ENCODE peak calls at places on chromosomes 13 and 19, in six cellular contexts. G is spleen, Y is fibroblast of lung, K is fibroblast of the aortic adventitia, V is tibial nerve, D is endothelial cell. W is an unnamed sample.

GRCh38 chr13:110944121-110944967 is 29.5 kb upstream of the ANKRD10 start:
- DNase-seq in K (peak), D (peak), V (no peak), Y (peak), G (no peak), W (no peak)

GRCh38 chr19:2782357-2782935 is 627 bp downstream of the SGTA start:
- DNase-seq in D (no peak), Y (no peak), K (no peak), V (no peak), G (no peak), W (no peak)

GRCh38 chr19:31113250-31113685 is 236.0 kb downstream of the TSHZ3 start:
- DNase-seq in D (no peak), G (no peak), V (no peak), Y (peak), K (peak), W (no peak)

GRCh38 chr13:60134376-60134775 is 29.4 kb downstream of the DIAPH3 start:
- DNase-seq in G (no peak), D (no peak), Y (no peak), V (no peak), K (peak), W (no peak)

GRCh38 chr19:52665529-52665928 is 27.4 kb upstream of the ZNF83 start:
- DNase-seq in Y (peak), D (no peak), V (no peak), G (no peak), K (no peak), W (no peak)

GRCh38 chr19:38263696-38264485 is 482 bp upstream of the SPINT2 start:
- DNase-seq in G (no peak), K (peak), V (no peak), Y (peak), D (no peak), W (no peak)

GRCh38 chr19:4636151-4636717 is 3.1 kb upstream of the TNFAIP8L1 start:
- DNase-seq in D (peak), G (peak), Y (peak), V (peak), K (peak), W (peak)

GRCh38 chr19:18029617-18030338 is 21.8 kb downstream of the ARRDC2 start:
- DNase-seq in Y (no peak), V (no peak), D (no peak), G (no peak), K (no peak), W (no peak)

GRCh38 chr13:107203146-107203847 is 635.4 kb upstream of the ARGLU1 start:
- DNase-seq in G (no peak), V (no peak), Y (peak), K (peak), D (peak), W (no peak)

GRCh38 chr13:110277357-110277950 is 29.5 kb downstream of the COL4A1 start:
- DNase-seq in G (no peak), Y (no peak), V (no peak), D (no peak), K (no peak), W (peak)

GRCh38 chr13:99481357-99481756 is 19.9 kb upstream of the TM9SF2 start:
- DNase-seq in D (no peak), Y (no peak), K (no peak), V (no peak), G (no peak), W (no peak)

GRCh38 chr13:24671367-24672117 is 8.7 kb upstream of the ATP12A start:
- DNase-seq in K (peak), V (peak), D (peak), Y (peak), G (no peak), W (no peak)

GRCh38 chr19:38839816-38840582 is 8.4 kb upstream of the ECH1 start:
- DNase-seq in D (no peak), V (no peak), G (no peak), Y (peak), K (no peak), W (no peak)

GRCh38 chr19:21848706-21849105 is 12.7 kb upstream of the ZNF43 start:
- DNase-seq in V (no peak), K (no peak), G (no peak), D (no peak), Y (peak), W (no peak)

GRCh38 chr19:4602173-4602788 is 37.0 kb upstream of the TNFAIP8L1 start:
- DNase-seq in Y (no peak), K (no peak), G (no peak), V (no peak), D (no peak), W (no peak)

GRCh38 chr13:29161653-29162052 is 341.5 kb downstream of the MTUS2 start:
- DNase-seq in Y (no peak), G (no peak), V (no peak), K (no peak), D (no peak), W (no peak)

GRCh38 chr19:1172353-1173159 is 1.5 kb downstream of the SBNO2 start:
- DNase-seq in K (peak), G (peak), Y (peak), V (peak), D (peak), W (no peak)

GRCh38 chr19:41018736-41019290 is 27.7 kb downstream of the CYP2B6 start:
- DNase-seq in K (no peak), D (no peak), V (no peak), Y (no peak), G (no peak), W (no peak)

GRCh38 chr19:38115264-38115802 is 108.7 kb downstream of the DPF1 start:
- DNase-seq in G (no peak), Y (no peak), K (no peak), D (no peak), V (no peak), W (no peak)

GRCh38 chr13:27967736-27968315 is 1.3 kb downstream of the CDX2 start:
- DNase-seq in K (no peak), V (no peak), Y (no peak), G (no peak), D (no peak), W (peak)

GRCh38 chr13:56752630-56753029 is 388.1 kb upstream of the PRR20A start:
- DNase-seq in V (no peak), G (no peak), K (no peak), D (no peak), Y (no peak), W (no peak)

GRCh38 chr13:73025212-73026012 is 33.4 kb upstream of the KLF5 start:
- DNase-seq in K (peak), D (no peak), G (no peak), Y (peak), V (no peak), W (no peak)

GRCh38 chr13:48864100-48864499 is 111.6 kb upstream of the FNDC3A start:
- DNase-seq in G (no peak), D (no peak), K (no peak), V (no peak), Y (no peak), W (no peak)

GRCh38 chr13:34086281-34086680 is 268.3 kb downstream of the RFC3 start:
- DNase-seq in D (no peak), K (no peak), G (no peak), Y (no peak), V (no peak), W (no peak)

GRCh38 chr13:81874253-81874652 is 1533.3 kb upstream of the SPRY2 start:
- DNase-seq in K (no peak), G (no peak), D (no peak), Y (no peak), V (no peak), W (no peak)

GRCh38 chr19:35774274-35775045 is 904 bp upstream of the ARHGAP33 start:
- DNase-seq in Y (no peak), D (no peak), K (peak), G (no peak), V (no peak), W (no peak)

GRCh38 chr19:45765365-45766292 is 3.4 kb downstream of the SIX5 start:
- DNase-seq in Y (no peak), G (no peak), V (no peak), D (no peak), K (no peak), W (no peak)

GRCh38 chr13:27541386-27541785 is 78.9 kb downstream of the LNX2 start:
- DNase-seq in K (no peak), Y (peak), D (no peak), V (no peak), G (no peak), W (no peak)

GRCh38 chr13:111493468-111493867 is 173.0 kb downstream of the TEX29 start:
- DNase-seq in D (no peak), K (no peak), V (no peak), Y (no peak), G (no peak), W (no peak)

GRCh38 chr13:30870049-30870884 is 35.8 kb upstream of the MEDAG start:
- DNase-seq in V (peak), G (no peak), Y (peak), D (no peak), K (peak), W (peak)

GRCh38 chr13:106958690-106959089 is 390.8 kb upstream of the ARGLU1 start:
- DNase-seq in D (no peak), Y (no peak), V (no peak), G (no peak), K (no peak), W (no peak)

GRCh38 chr19:55526216-55527196 is 10.4 kb downstream of the SBK2 start:
- DNase-seq in G (no peak), Y (peak), V (no peak), K (peak), D (no peak), W (no peak)

GRCh38 chr19:36652958-36653357 is 13.7 kb downstream of the ZNF461 start:
- DNase-seq in Y (no peak), V (no peak), G (no peak), D (no peak), K (no peak), W (no peak)

GRCh38 chr19:38252935-38253691 is 3.1 kb downstream of the PPP1R14A start:
- DNase-seq in V (no peak), K (no peak), D (no peak), Y (no peak), G (peak), W (peak)

GRCh38 chr19:58571575-58571947 is 1.6 kb downstream of the MZF1 start:
- DNase-seq in G (peak), D (no peak), K (no peak), V (no peak), Y (no peak), W (no peak)

GRCh38 chr19:812819-813358 is 8.9 kb downstream of the PLPPR3 start:
- DNase-seq in K (no peak), G (peak), V (no peak), Y (no peak), D (no peak), W (no peak)

GRCh38 chr19:38676023-38676877 is 28.8 kb downstream of the ACTN4 start:
- DNase-seq in V (no peak), K (peak), G (peak), Y (peak), D (no peak), W (no peak)

GRCh38 chr19:56643460-56643763 is 453 bp downstream of the SMIM17 start:
- DNase-seq in K (no peak), V (no peak), D (no peak), G (no peak), Y (no peak), W (no peak)

GRCh38 chr13:99989376-99990044 is 7.9 kb downstream of the ZIC2 start:
- DNase-seq in G (no peak), D (peak), Y (no peak), V (no peak), K (no peak), W (no peak)

GRCh38 chr19:3210347-3211017 is 14.0 kb upstream of the CELF5 start:
- DNase-seq in K (peak), Y (no peak), V (peak), D (peak), G (peak), W (no peak)

GRCh38 chr19:51256053-51256682 is 5.3 kb downstream of the SIGLECL1 start:
- DNase-seq in Y (no peak), V (no peak), D (no peak), G (no peak), K (no peak), W (no peak)

GRCh38 chr19:51257471-51257870 is 6.6 kb downstream of the SIGLECL1 start:
- DNase-seq in G (no peak), Y (no peak), D (no peak), K (no peak), V (no peak), W (no peak)

GRCh38 chr19:51258165-51258564 is 7.3 kb downstream of the SIGLECL1 start:
- DNase-seq in G (no peak), V (no peak), K (no peak), Y (no peak), D (no peak), W (no peak)

GRCh38 chr19:51258761-51259160 is 7.9 kb downstream of the SIGLECL1 start:
- DNase-seq in Y (no peak), V (no peak), G (no peak), D (no peak), K (no peak), W (no peak)

DNA sequence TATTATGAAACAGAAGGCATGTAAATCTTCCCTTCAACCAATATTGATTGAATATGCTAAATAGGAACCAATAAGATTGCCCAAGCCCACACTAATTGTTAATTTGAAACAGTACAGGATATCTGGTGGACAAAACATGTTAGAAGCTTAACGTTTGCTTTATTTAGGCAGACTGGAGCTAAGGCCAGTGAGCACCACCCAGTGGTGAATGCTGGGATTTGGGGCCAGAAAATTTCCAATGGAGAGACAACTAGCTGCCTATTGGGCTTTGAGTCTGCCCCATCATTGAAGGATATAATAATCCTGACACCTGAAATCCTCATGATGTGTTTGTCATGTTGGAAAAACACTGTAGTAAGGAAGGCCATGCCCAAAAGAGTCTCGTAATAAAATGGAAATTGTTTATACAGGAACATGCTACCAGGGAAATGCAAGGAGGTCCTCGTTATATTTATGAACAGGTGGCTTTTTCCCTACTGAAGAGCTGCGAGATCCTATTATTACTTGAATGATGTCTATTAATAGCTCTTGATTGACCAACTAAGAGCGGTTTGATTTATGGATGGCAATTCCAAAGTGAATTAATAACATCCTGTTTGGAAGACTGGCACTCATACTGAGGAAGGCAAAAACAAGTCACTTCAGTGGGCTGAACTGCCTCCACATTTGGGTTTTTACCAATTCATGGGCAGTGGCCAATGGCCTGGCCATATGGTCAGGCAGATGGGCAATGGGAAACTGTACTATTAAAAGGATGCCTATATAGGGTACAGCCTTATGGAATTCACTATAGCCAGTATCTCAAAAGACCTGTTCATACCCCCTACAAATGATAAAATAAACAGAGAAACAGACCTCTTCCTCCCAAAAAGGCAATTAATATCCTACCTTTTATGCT is 8.7 kb downstream of the SIGLECL1 start:
- DNase-seq in D (peak), V (peak), Y (no peak), G (no peak), K (peak), W (no peak)
- TF ChIP-seq CTCF in D (peak), V (peak), Y (peak), G (peak), K (peak), W (peak)

GRCh38 chr19:19554074-19555023 is 16.3 kb downstream of the CILP2 start:
- DNase-seq in V (peak), G (peak), D (peak), K (peak), Y (peak), W (no peak)
- TF ChIP-seq CTCF in V (peak), G (peak), D (peak), K (peak), Y (peak), W (peak)

GRCh38 chr19:28640506-28640905 is 572.4 kb downstream of the UQCRFS1 start:
- DNase-seq in V (no peak), D (no peak), G (no peak), Y (no peak), K (no peak), W (no peak)

GRCh38 chr19:28642787-28643186 is 570.2 kb downstream of the UQCRFS1 start:
- DNase-seq in D (no peak), G (no peak), Y (no peak), V (no peak), K (no peak), W (no peak)

GRCh38 chr19:28641395-28641794 is 571.6 kb downstream of the UQCRFS1 start:
- DNase-seq in D (no peak), G (no peak), Y (no peak), V (no peak), K (no peak), W (no peak)

GRCh38 chr19:28644261-28644660 is 568.7 kb downstream of the UQCRFS1 start:
- DNase-seq in D (no peak), V (no peak), G (no peak), K (no peak), Y (no peak), W (no peak)

DNA sequence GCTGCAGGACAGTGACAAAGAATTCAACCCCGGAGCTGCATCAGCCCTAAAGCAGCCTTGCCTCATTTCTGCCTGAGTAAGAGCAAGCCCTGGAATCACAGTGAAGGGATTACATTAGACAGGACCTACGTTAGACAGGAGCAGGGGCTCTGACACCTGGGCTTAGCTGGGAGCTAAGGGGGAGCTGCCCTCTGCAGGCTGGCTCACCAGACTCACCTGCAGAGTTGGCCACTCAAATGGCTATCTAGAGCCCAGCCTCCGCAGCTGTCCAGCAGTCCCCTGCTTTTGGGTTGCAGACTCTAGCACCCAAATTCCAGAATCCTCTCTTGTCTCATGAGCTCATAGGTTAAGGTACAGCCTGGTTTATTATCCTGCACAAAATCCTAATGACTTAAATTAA is 569.7 kb downstream of the UQCRFS1 start:
- DNase-seq in V (no peak), Y (no peak), G (no peak), D (no peak), K (no peak), W (no peak)
- TF ChIP-seq CTCF in V (no peak), Y (no peak), G (no peak), D (no peak), K (no peak), W (no peak)

GRCh38 chr19:12733369-12733896 is 1.1 kb downstream of the TRIR start:
- DNase-seq in K (peak), G (no peak), Y (peak), D (no peak), V (no peak), W (no peak)
- TF ChIP-seq CTCF in K (peak), G (no peak), Y (peak), D (peak), V (no peak), W (peak)

GRCh38 chr13:113098163-113098732 is 7.3 kb upstream of the F7 start:
- DNase-seq in G (no peak), V (no peak), K (peak), D (no peak), Y (peak), W (no peak)
- TF ChIP-seq CTCF in G (no peak), V (no peak), K (no peak), D (no peak), Y (no peak), W (no peak)

DNA sequence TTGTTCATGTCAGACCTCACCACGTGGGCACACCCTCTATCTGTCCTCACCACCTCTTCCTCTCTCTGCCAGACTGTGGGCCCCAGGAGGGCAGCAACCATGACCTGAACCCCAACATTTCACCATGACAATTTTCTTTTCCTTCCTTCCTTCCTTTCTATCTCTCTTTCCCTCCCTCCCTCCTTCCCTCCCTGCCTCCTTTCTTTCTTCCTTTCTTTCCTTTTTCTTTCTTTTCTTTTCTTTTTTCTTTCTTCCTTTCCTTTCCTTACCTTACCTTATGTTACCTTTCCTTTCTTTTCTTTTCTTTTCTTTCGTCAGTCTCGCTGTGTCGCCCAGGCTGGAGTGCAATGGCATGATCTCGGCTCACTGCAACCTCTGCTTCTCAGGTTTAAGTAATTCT is 8.7 kb upstream of the FCER2 start:
- DNase-seq in D (no peak), V (no peak), G (no peak), K (no peak), Y (no peak), W (no peak)
- TF ChIP-seq CTCF in D (no peak), V (no peak), G (no peak), K (no peak), Y (no peak), W (no peak)

GRCh38 chr13:46642254-46642653 is 89.3 kb downstream of the LRCH1 start:
- DNase-seq in D (no peak), K (no peak), Y (no peak), V (no peak), G (no peak), W (no peak)
- TF ChIP-seq CTCF in D (no peak), K (no peak), Y (no peak), V (no peak), G (no peak), W (no peak)

GRCh38 chr13:95002126-95002525 is 289.8 kb upstream of the SOX21 start:
- DNase-seq in V (no peak), K (no peak), D (no peak), Y (no peak), G (no peak), W (no peak)
- TF ChIP-seq CTCF in V (no peak), K (no peak), D (no peak), Y (no peak), G (no peak), W (no peak)